ENCODE peak calls at places on chromosomes 6 and 20, in ten cellular contexts. Z is astrocyte of the spinal cord; D is effector memory CD8-positive, alpha-beta T cell; W is SW480; O is NCI-H524; S is ovary; C is NCI-H2081; F is AG09319; M is HT1080; X is hepatic stellate cell. B is an unnamed sample.

GRCh38 chr6:73695619-73696421 is at the start of gene CD109:
- DNase-seq in W (peak), D (no peak), S (no peak), M (peak), Z (peak), X (peak), F (no peak), C (peak), O (peak), B (peak)

GRCh38 chr20:15396026-15396425 is 1058.6 kb upstream of the FLRT3 start:
- DNase-seq in X (no peak), M (peak), W (no peak), D (no peak), F (no peak), S (no peak), C (no peak), Z (no peak), O (no peak), B (no peak)

GRCh38 chr20:62461157-62461556 is 14.6 kb downstream of the GATA5 start:
- DNase-seq in X (no peak), F (no peak), S (no peak), W (no peak), D (no peak), Z (no peak), M (no peak), C (no peak), O (no peak), B (no peak)

GRCh38 chr20:9506964-9507369 is 7.4 kb upstream of the LAMP5 start:
- DNase-seq in S (no peak), W (no peak), O (no peak), Z (no peak), D (no peak), M (no peak), X (peak), F (no peak), C (no peak), B (no peak)

GRCh38 chr6:128508588-128509296 is 11.7 kb downstream of the PTPRK start:
- DNase-seq in Z (peak), W (peak), X (peak), C (no peak), M (peak), F (no peak), D (no peak), S (no peak), O (no peak), B (no peak)

GRCh38 chr6:141956046-141956761 is 176.5 kb upstream of the GJE1 start:
- DNase-seq in F (no peak), D (no peak), S (peak), Z (peak), X (no peak), M (peak), W (no peak), C (no peak), O (peak), B (no peak)

GRCh38 chr20:11734431-11734830 is 183.3 kb upstream of the BTBD3 start:
- DNase-seq in C (peak), Z (no peak), X (no peak), O (no peak), S (no peak), M (no peak), W (no peak), F (no peak), D (no peak), B (no peak)

GRCh38 chr6:6742535-6742934 is 154.0 kb downstream of the LY86 start:
- DNase-seq in M (no peak), C (no peak), X (no peak), D (no peak), O (no peak), Z (no peak), W (no peak), F (no peak), S (no peak), B (no peak)

GRCh38 chr6:169047345-169047744 is 206.3 kb downstream of the THBS2 start:
- DNase-seq in M (no peak), Z (no peak), D (no peak), O (no peak), S (no peak), F (no peak), W (no peak), X (no peak), C (no peak), B (no peak)

GRCh38 chr6:144248470-144249301 is 36.4 kb upstream of the UTRN start:
- DNase-seq in X (no peak), C (no peak), S (no peak), D (no peak), F (peak), W (no peak), Z (peak), M (peak), O (no peak), B (no peak)

GRCh38 chr20:17835240-17835940 is 133.2 kb downstream of the SNX5 start:
- DNase-seq in S (peak), O (no peak), C (no peak), F (no peak), D (no peak), Z (peak), M (peak), W (peak), X (peak), B (no peak)

GRCh38 chr6:1865585-1865984 is 255.9 kb downstream of the FOXC1 start:
- DNase-seq in W (peak), M (no peak), D (no peak), S (no peak), X (no peak), Z (no peak), C (no peak), O (no peak), F (no peak), B (no peak)

GRCh38 chr20:40414843-40415615 is 274.0 kb downstream of the MAFB start:
- DNase-seq in D (no peak), W (no peak), Z (no peak), F (no peak), M (no peak), X (no peak), O (no peak), S (no peak), C (no peak), B (no peak)

GRCh38 chr6:49326337-49326736 is 136.7 kb downstream of the MMUT start:
- DNase-seq in F (no peak), D (no peak), X (peak), O (no peak), C (no peak), S (no peak), M (peak), Z (peak), W (no peak), B (no peak)

GRCh38 chr6:34589140-34589539 is 33.0 kb upstream of the SPDEF start:
- DNase-seq in Z (no peak), C (no peak), O (no peak), M (no peak), D (no peak), F (no peak), W (no peak), S (no peak), X (no peak), B (no peak)

GRCh38 chr20:4043329-4043728 is 28.0 kb upstream of the RNF24 start:
- DNase-seq in X (no peak), F (no peak), O (no peak), W (no peak), Z (no peak), S (no peak), M (no peak), C (no peak), D (no peak), B (no peak)

GRCh38 chr6:41698350-41698781 is 37.0 kb downstream of the TFEB start:
- DNase-seq in Z (peak), O (no peak), D (no peak), C (no peak), W (no peak), X (peak), M (peak), S (no peak), F (peak), B (no peak)

GRCh38 chr20:23652926-23653325 is 15.2 kb upstream of the CST3 start:
- DNase-seq in W (no peak), C (no peak), M (no peak), O (no peak), D (no peak), X (no peak), S (no peak), F (no peak), Z (no peak), B (no peak)

GRCh38 chr6:112130878-112131277 is 43.5 kb downstream of the FAM229B start:
- DNase-seq in X (no peak), C (no peak), O (no peak), F (no peak), D (no peak), Z (no peak), S (no peak), M (no peak), W (no peak), B (no peak)

GRCh38 chr6:69220293-69220847 is 576.4 kb downstream of the LMBRD1 start:
- DNase-seq in S (no peak), C (no peak), W (no peak), F (no peak), Z (no peak), D (no peak), M (no peak), X (no peak), O (no peak), B (no peak)

GRCh38 chr6:69866351-69867074 is at the start of gene COL19A1:
- DNase-seq in X (no peak), W (peak), Z (peak), S (no peak), M (no peak), D (peak), F (no peak), C (no peak), O (peak), B (no peak)

GRCh38 chr6:13233106-13233505 is 95.2 kb downstream of the TBC1D7 start:
- DNase-seq in S (no peak), Z (no peak), X (no peak), O (no peak), D (no peak), W (no peak), F (no peak), C (no peak), M (no peak), B (no peak)

GRCh38 chr6:158706369-158706982 is 56.6 kb downstream of the SYTL3 start:
- DNase-seq in Z (peak), C (no peak), X (peak), S (peak), W (peak), F (no peak), M (peak), O (peak), D (no peak), B (no peak)